ENCODE peak calls at places on chromosome 19, in ten cellular contexts. One of them, this sample, is unnamed.

GRCh38 chr19:45591004-45591637 is 6.5 kb upstream of the OPA3 start:
- DNase-seq in colonic mucosa: peak
- DNase-seq in activated naive CD8-positive, alpha-beta T cell treated with anti-CD3 and anti-CD28 coated beads, Interleukin-2, amount 50 U/mL, for 24 hours: peak
- DNase-seq in adrenal gland: peak
- DNase-seq in GM18507: no peak
- DNase-seq in T-helper 22 cell: no peak
- DNase-seq in CD4-positive, CD25-positive, alpha-beta regulatory T cell: peak
- DNase-seq in PC-3: no peak
- DNase-seq in RWPE2: no peak
- DNase-seq in NCI-H187 treated with DMSO at 0.1 percent for 48 hours: no peak
- DNase-seq in this sample: peak

GRCh38 chr19:57075801-57076492 is 43.8 kb upstream of the USP29 start:
- DNase-seq in activated naive CD8-positive, alpha-beta T cell treated with anti-CD3 and anti-CD28 coated beads, Interleukin-2, amount 50 U/mL, for 24 hours: no peak
- DNase-seq in T-helper 22 cell: no peak
- DNase-seq in adrenal gland: no peak
- DNase-seq in PC-3: peak
- DNase-seq in GM18507: no peak
- DNase-seq in NCI-H187 treated with DMSO at 0.1 percent for 48 hours: no peak
- DNase-seq in CD4-positive, CD25-positive, alpha-beta regulatory T cell: no peak
- DNase-seq in colonic mucosa: no peak
- DNase-seq in RWPE2: no peak
- DNase-seq in this sample: no peak

GRCh38 chr19:482186-483041 is 13.9 kb upstream of the MADCAM1 start:
- DNase-seq in PC-3: no peak
- DNase-seq in CD4-positive, CD25-positive, alpha-beta regulatory T cell: no peak
- DNase-seq in colonic mucosa: no peak
- DNase-seq in GM18507: no peak
- DNase-seq in activated naive CD8-positive, alpha-beta T cell treated with anti-CD3 and anti-CD28 coated beads, Interleukin-2, amount 50 U/mL, for 24 hours: no peak
- DNase-seq in T-helper 22 cell: no peak
- DNase-seq in RWPE2: no peak
- DNase-seq in NCI-H187 treated with DMSO at 0.1 percent for 48 hours: no peak
- DNase-seq in adrenal gland: peak
- DNase-seq in this sample: no peak

GRCh38 chr19:2315818-2316353 is 7.9 kb upstream of the LINGO3 start:
- DNase-seq in RWPE2: no peak
- DNase-seq in GM18507: peak
- DNase-seq in CD4-positive, CD25-positive, alpha-beta regulatory T cell: peak
- DNase-seq in activated naive CD8-positive, alpha-beta T cell treated with anti-CD3 and anti-CD28 coated beads, Interleukin-2, amount 50 U/mL, for 24 hours: no peak
- DNase-seq in NCI-H187 treated with DMSO at 0.1 percent for 48 hours: no peak
- DNase-seq in T-helper 22 cell: no peak
- DNase-seq in adrenal gland: peak
- DNase-seq in PC-3: peak
- DNase-seq in colonic mucosa: peak
- DNase-seq in this sample: peak

GRCh38 chr19:51690359-51691121 is 2.6 kb upstream of the SPACA6 start:
- DNase-seq in PC-3: peak
- DNase-seq in T-helper 22 cell: peak
- DNase-seq in RWPE2: no peak
- DNase-seq in CD4-positive, CD25-positive, alpha-beta regulatory T cell: peak
- DNase-seq in NCI-H187 treated with DMSO at 0.1 percent for 48 hours: no peak
- DNase-seq in GM18507: no peak
- DNase-seq in activated naive CD8-positive, alpha-beta T cell treated with anti-CD3 and anti-CD28 coated beads, Interleukin-2, amount 50 U/mL, for 24 hours: peak
- DNase-seq in colonic mucosa: peak
- DNase-seq in adrenal gland: peak
- DNase-seq in this sample: peak

GRCh38 chr19:38657633-38658222 is 10.3 kb downstream of the ACTN4 start:
- DNase-seq in colonic mucosa: no peak
- DNase-seq in activated naive CD8-positive, alpha-beta T cell treated with anti-CD3 and anti-CD28 coated beads, Interleukin-2, amount 50 U/mL, for 24 hours: no peak
- DNase-seq in GM18507: no peak
- DNase-seq in RWPE2: peak
- DNase-seq in CD4-positive, CD25-positive, alpha-beta regulatory T cell: no peak
- DNase-seq in T-helper 22 cell: peak
- DNase-seq in NCI-H187 treated with DMSO at 0.1 percent for 48 hours: no peak
- DNase-seq in adrenal gland: no peak
- DNase-seq in PC-3: peak
- DNase-seq in this sample: peak

GRCh38 chr19:51509823-51510660 is 8.4 kb upstream of the SIGLEC12 start:
- DNase-seq in activated naive CD8-positive, alpha-beta T cell treated with anti-CD3 and anti-CD28 coated beads, Interleukin-2, amount 50 U/mL, for 24 hours: no peak
- DNase-seq in CD4-positive, CD25-positive, alpha-beta regulatory T cell: no peak
- DNase-seq in RWPE2: no peak
- DNase-seq in adrenal gland: no peak
- DNase-seq in GM18507: no peak
- DNase-seq in NCI-H187 treated with DMSO at 0.1 percent for 48 hours: no peak
- DNase-seq in colonic mucosa: no peak
- DNase-seq in PC-3: no peak
- DNase-seq in T-helper 22 cell: no peak
- DNase-seq in this sample: no peak

GRCh38 chr19:35882074-35882832 is 13.9 kb downstream of the APLP1 start:
- DNase-seq in RWPE2: no peak
- DNase-seq in colonic mucosa: peak
- DNase-seq in T-helper 22 cell: no peak
- DNase-seq in CD4-positive, CD25-positive, alpha-beta regulatory T cell: peak
- DNase-seq in GM18507: peak
- DNase-seq in NCI-H187 treated with DMSO at 0.1 percent for 48 hours: peak
- DNase-seq in activated naive CD8-positive, alpha-beta T cell treated with anti-CD3 and anti-CD28 coated beads, Interleukin-2, amount 50 U/mL, for 24 hours: no peak
- DNase-seq in PC-3: peak
- DNase-seq in adrenal gland: peak
- DNase-seq in this sample: peak

GRCh38 chr19:4083677-4084546 is 17.2 kb upstream of the ZBTB7A start:
- DNase-seq in RWPE2: no peak
- DNase-seq in T-helper 22 cell: no peak
- DNase-seq in CD4-positive, CD25-positive, alpha-beta regulatory T cell: peak
- DNase-seq in PC-3: peak
- DNase-seq in GM18507: no peak
- DNase-seq in NCI-H187 treated with DMSO at 0.1 percent for 48 hours: no peak
- DNase-seq in adrenal gland: no peak
- DNase-seq in colonic mucosa: peak
- DNase-seq in activated naive CD8-positive, alpha-beta T cell treated with anti-CD3 and anti-CD28 coated beads, Interleukin-2, amount 50 U/mL, for 24 hours: peak
- DNase-seq in this sample: no peak

GRCh38 chr19:36046443-36047050 is 7.5 kb downstream of the THAP8 start:
- DNase-seq in CD4-positive, CD25-positive, alpha-beta regulatory T cell: no peak
- DNase-seq in RWPE2: no peak
- DNase-seq in activated naive CD8-positive, alpha-beta T cell treated with anti-CD3 and anti-CD28 coated beads, Interleukin-2, amount 50 U/mL, for 24 hours: no peak
- DNase-seq in T-helper 22 cell: no peak
- DNase-seq in PC-3: no peak
- DNase-seq in adrenal gland: no peak
- DNase-seq in GM18507: no peak
- DNase-seq in NCI-H187 treated with DMSO at 0.1 percent for 48 hours: no peak
- DNase-seq in colonic mucosa: no peak
- DNase-seq in this sample: no peak

GRCh38 chr19:40599331-40600085 is 1.7 kb upstream of the LTBP4 start:
- DNase-seq in NCI-H187 treated with DMSO at 0.1 percent for 48 hours: no peak
- DNase-seq in CD4-positive, CD25-positive, alpha-beta regulatory T cell: no peak
- DNase-seq in colonic mucosa: no peak
- DNase-seq in T-helper 22 cell: no peak
- DNase-seq in activated naive CD8-positive, alpha-beta T cell treated with anti-CD3 and anti-CD28 coated beads, Interleukin-2, amount 50 U/mL, for 24 hours: no peak
- DNase-seq in PC-3: peak
- DNase-seq in RWPE2: no peak
- DNase-seq in adrenal gland: no peak
- DNase-seq in GM18507: no peak
- DNase-seq in this sample: no peak

GRCh38 chr19:51807111-51807701 is 12.2 kb downstream of the FPR3 start:
- DNase-seq in activated naive CD8-positive, alpha-beta T cell treated with anti-CD3 and anti-CD28 coated beads, Interleukin-2, amount 50 U/mL, for 24 hours: no peak
- DNase-seq in NCI-H187 treated with DMSO at 0.1 percent for 48 hours: no peak
- DNase-seq in RWPE2: no peak
- DNase-seq in CD4-positive, CD25-positive, alpha-beta regulatory T cell: no peak
- DNase-seq in GM18507: no peak
- DNase-seq in colonic mucosa: no peak
- DNase-seq in adrenal gland: peak
- DNase-seq in T-helper 22 cell: no peak
- DNase-seq in PC-3: peak
- DNase-seq in this sample: no peak

GRCh38 chr19:10135551-10136334 is 16.0 kb upstream of the EIF3G start:
- DNase-seq in PC-3: no peak
- DNase-seq in activated naive CD8-positive, alpha-beta T cell treated with anti-CD3 and anti-CD28 coated beads, Interleukin-2, amount 50 U/mL, for 24 hours: no peak
- DNase-seq in adrenal gland: no peak
- DNase-seq in CD4-positive, CD25-positive, alpha-beta regulatory T cell: no peak
- DNase-seq in T-helper 22 cell: no peak
- DNase-seq in RWPE2: no peak
- DNase-seq in NCI-H187 treated with DMSO at 0.1 percent for 48 hours: no peak
- DNase-seq in colonic mucosa: no peak
- DNase-seq in GM18507: no peak
- DNase-seq in this sample: no peak

GRCh38 chr19:15564534-15565168 is 50.4 kb upstream of the CYP4F8 start:
- DNase-seq in adrenal gland: no peak
- DNase-seq in NCI-H187 treated with DMSO at 0.1 percent for 48 hours: no peak
- DNase-seq in GM18507: no peak
- DNase-seq in T-helper 22 cell: no peak
- DNase-seq in colonic mucosa: no peak
- DNase-seq in PC-3: no peak
- DNase-seq in CD4-positive, CD25-positive, alpha-beta regulatory T cell: no peak
- DNase-seq in RWPE2: no peak
- DNase-seq in activated naive CD8-positive, alpha-beta T cell treated with anti-CD3 and anti-CD28 coated beads, Interleukin-2, amount 50 U/mL, for 24 hours: no peak
- DNase-seq in this sample: no peak

GRCh38 chr19:617551-618246 is 15.6 kb downstream of the POLRMT start:
- DNase-seq in CD4-positive, CD25-positive, alpha-beta regulatory T cell: no peak
- DNase-seq in T-helper 22 cell: no peak
- DNase-seq in RWPE2: no peak
- DNase-seq in activated naive CD8-positive, alpha-beta T cell treated with anti-CD3 and anti-CD28 coated beads, Interleukin-2, amount 50 U/mL, for 24 hours: no peak
- DNase-seq in PC-3: no peak
- DNase-seq in adrenal gland: no peak
- DNase-seq in colonic mucosa: no peak
- DNase-seq in GM18507: no peak
- DNase-seq in NCI-H187 treated with DMSO at 0.1 percent for 48 hours: no peak
- DNase-seq in this sample: no peak

GRCh38 chr19:46913852-46914430 is 53.1 kb downstream of the ARHGAP35 start:
- DNase-seq in CD4-positive, CD25-positive, alpha-beta regulatory T cell: peak
- DNase-seq in colonic mucosa: no peak
- DNase-seq in T-helper 22 cell: no peak
- DNase-seq in GM18507: no peak
- DNase-seq in PC-3: peak
- DNase-seq in activated naive CD8-positive, alpha-beta T cell treated with anti-CD3 and anti-CD28 coated beads, Interleukin-2, amount 50 U/mL, for 24 hours: no peak
- DNase-seq in adrenal gland: no peak
- DNase-seq in NCI-H187 treated with DMSO at 0.1 percent for 48 hours: no peak
- DNase-seq in RWPE2: no peak
- DNase-seq in this sample: peak

GRCh38 chr19:44738603-44739585 is 9.6 kb upstream of the BCL3 start:
- DNase-seq in T-helper 22 cell: no peak
- DNase-seq in PC-3: no peak
- DNase-seq in activated naive CD8-positive, alpha-beta T cell treated with anti-CD3 and anti-CD28 coated beads, Interleukin-2, amount 50 U/mL, for 24 hours: no peak
- DNase-seq in NCI-H187 treated with DMSO at 0.1 percent for 48 hours: no peak
- DNase-seq in adrenal gland: no peak
- DNase-seq in GM18507: no peak
- DNase-seq in colonic mucosa: peak
- DNase-seq in CD4-positive, CD25-positive, alpha-beta regulatory T cell: no peak
- DNase-seq in RWPE2: no peak
- DNase-seq in this sample: no peak

GRCh38 chr19:54331626-54332025 is 7.3 kb downstream of the LILRA4 start:
- DNase-seq in RWPE2: no peak
- DNase-seq in activated naive CD8-positive, alpha-beta T cell treated with anti-CD3 and anti-CD28 coated beads, Interleukin-2, amount 50 U/mL, for 24 hours: no peak
- DNase-seq in adrenal gland: no peak
- DNase-seq in GM18507: no peak
- DNase-seq in CD4-positive, CD25-positive, alpha-beta regulatory T cell: no peak
- DNase-seq in T-helper 22 cell: no peak
- DNase-seq in colonic mucosa: no peak
- DNase-seq in PC-3: no peak
- DNase-seq in NCI-H187 treated with DMSO at 0.1 percent for 48 hours: no peak
- DNase-seq in this sample: no peak

GRCh38 chr19:47247308-47247990 is 8.9 kb upstream of the CCDC9 start:
- DNase-seq in activated naive CD8-positive, alpha-beta T cell treated with anti-CD3 and anti-CD28 coated beads, Interleukin-2, amount 50 U/mL, for 24 hours: peak
- DNase-seq in RWPE2: no peak
- DNase-seq in T-helper 22 cell: no peak
- DNase-seq in adrenal gland: peak
- DNase-seq in NCI-H187 treated with DMSO at 0.1 percent for 48 hours: no peak
- DNase-seq in colonic mucosa: peak
- DNase-seq in GM18507: no peak
- DNase-seq in CD4-positive, CD25-positive, alpha-beta regulatory T cell: peak
- DNase-seq in PC-3: peak
- DNase-seq in this sample: peak

This sample was measured in kidney glomerular epithelial cell.